ENCODE peak calls at places on chromosomes 13 and 19, in nine cellular contexts. W is fibroblast of mammary gland, Y is GM10248, U is IMR-90, T is cardiac muscle cell, Z is cardiac fibroblast, H is choroid plexus epithelial cell, G is heart right ventricle, C is spleen. S is an unnamed sample.

GRCh38 chr19:3611841-3612240 is 5.2 kb upstream of the TBXA2R start:
- DNase-seq in T (no peak), Z (no peak), C (no peak), G (peak), H (no peak), U (no peak), W (no peak), Y (no peak), S (no peak)

GRCh38 chr19:48558018-48558684 is 6.2 kb downstream of the SULT2B1 start:
- DNase-seq in G (peak), Z (peak), C (no peak), U (peak), Y (no peak), T (peak), W (peak), H (peak), S (peak)

GRCh38 chr19:48965806-48966540 is 864 bp downstream of the FTL start:
- DNase-seq in C (peak), W (peak), Y (peak), G (peak), Z (peak), H (peak), U (peak), T (peak), S (peak)

GRCh38 chr13:105665284-105665683 is 870.2 kb downstream of the EFNB2 start:
- DNase-seq in G (no peak), T (no peak), C (no peak), Y (no peak), H (peak), Z (no peak), W (no peak), U (peak), S (peak)

GRCh38 chr13:98717256-98717655 is 35.2 kb downstream of the SLC15A1 start:
- DNase-seq in W (no peak), T (peak), U (no peak), C (no peak), H (no peak), Z (peak), Y (no peak), G (no peak), S (no peak)

GRCh38 chr13:43057653-43058317 is 34.4 kb downstream of the DNAJC15 start:
- DNase-seq in Z (peak), G (no peak), C (no peak), Y (no peak), W (no peak), T (peak), H (peak), U (no peak), S (peak)

GRCh38 chr19:17001603-17002183 is 24.9 kb downstream of the CPAMD8 start:
- DNase-seq in C (peak), T (no peak), W (no peak), U (no peak), Y (no peak), Z (no peak), H (no peak), G (peak), S (no peak)

GRCh38 chr13:40109324-40109958 is 454.0 kb downstream of the COG6 start:
- DNase-seq in Y (no peak), Z (peak), G (no peak), H (peak), W (peak), T (peak), C (no peak), U (peak), S (peak)

GRCh38 chr13:110812111-110812868 is 98.8 kb downstream of the ING1 start:
- DNase-seq in W (peak), G (no peak), H (peak), Y (no peak), C (no peak), T (peak), Z (peak), U (no peak), S (peak)

GRCh38 chr13:59061621-59062020 is 1102.1 kb downstream of the DIAPH3 start:
- DNase-seq in U (no peak), G (no peak), T (no peak), H (peak), W (no peak), Z (no peak), C (no peak), Y (no peak), S (no peak)

GRCh38 chr19:40266111-40266510 is 19.0 kb downstream of the AKT2 start:
- DNase-seq in T (no peak), W (no peak), G (peak), C (no peak), H (no peak), U (no peak), Y (no peak), Z (no peak), S (no peak)

GRCh38 chr19:39599116-39599515 is 3.2 kb upstream of the LGALS13 start:
- DNase-seq in W (peak), G (peak), U (peak), C (no peak), Z (peak), Y (peak), T (peak), H (peak), S (peak)

GRCh38 chr19:11451942-11452813 is 16.7 kb downstream of the PRKCSH start:
- DNase-seq in T (peak), H (peak), Y (peak), W (no peak), U (no peak), C (no peak), Z (no peak), G (no peak), S (no peak)

GRCh38 chr19:11505504-11506100 is at the start of gene ZNF653:
- DNase-seq in W (peak), C (peak), T (peak), H (peak), U (peak), Y (peak), G (peak), Z (peak), S (peak)

GRCh38 chr19:42290523-42291436 is 11.2 kb upstream of the PRR19 start:
- DNase-seq in T (no peak), C (peak), U (no peak), Z (no peak), Y (no peak), G (no peak), W (no peak), H (no peak), S (no peak)

GRCh38 chr13:67916650-67917049 is 686.5 kb upstream of the PCDH9 start:
- DNase-seq in G (no peak), T (no peak), Z (no peak), C (no peak), H (no peak), Y (no peak), U (no peak), W (no peak), S (no peak)

GRCh38 chr13:52797176-52797575 is 51.3 kb downstream of the PCDH8 start:
- DNase-seq in U (no peak), W (no peak), H (no peak), Z (no peak), C (no peak), T (no peak), Y (no peak), G (no peak), S (no peak)

GRCh38 chr13:52798770-52799430 is 49.5 kb downstream of the PCDH8 start:
- DNase-seq in G (no peak), W (no peak), T (no peak), C (no peak), Z (no peak), H (no peak), Y (no peak), U (no peak), S (no peak)

GRCh38 chr13:52806029-52806428 is 42.4 kb downstream of the PCDH8 start:
- DNase-seq in U (no peak), H (no peak), W (no peak), C (no peak), Y (no peak), G (no peak), Z (no peak), T (no peak), S (no peak)

GRCh38 chr13:52804202-52804641 is 44.2 kb downstream of the PCDH8 start:
- DNase-seq in W (no peak), Z (no peak), G (no peak), Y (no peak), T (peak), U (no peak), C (no peak), H (peak), S (no peak)

DNA sequence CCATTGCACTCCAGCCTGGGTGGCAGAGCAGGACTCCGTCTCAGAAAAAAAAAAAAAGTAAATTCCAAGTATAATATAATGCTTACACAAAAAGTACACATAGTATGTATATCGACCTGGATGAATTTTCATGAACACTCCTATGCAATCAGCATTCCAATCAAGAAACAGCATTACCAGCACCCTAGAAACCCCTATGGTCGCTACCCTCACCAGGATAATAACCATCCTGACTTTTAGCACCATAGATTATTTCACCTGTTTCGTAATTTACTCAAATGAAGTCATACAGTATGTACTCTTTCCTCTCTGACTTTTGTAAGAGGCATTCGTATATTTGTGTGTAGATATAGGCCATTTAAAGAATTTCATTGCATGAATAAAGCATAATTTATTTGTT is 47.6 kb downstream of the PCDH8 start:
- DNase-seq in H (no peak), Y (no peak), U (no peak), C (no peak), Z (no peak), W (no peak), G (no peak), T (no peak), S (no peak)
- TF ChIP-seq CTCF in H (no peak), Y (no peak), U (no peak), C (no peak), Z (no peak), W (no peak), G (no peak), T (no peak), S (no peak)

GRCh38 chr19:19217110-19217509 is 5.4 kb downstream of the NCAN start:
- DNase-seq in H (peak), W (peak), G (no peak), Z (peak), Y (no peak), T (no peak), C (no peak), U (peak), S (no peak)
- TF ChIP-seq CTCF in H (peak), W (peak), G (no peak), Z (peak), Y (no peak), T (no peak), C (no peak), U (no peak), S (no peak)

DNA sequence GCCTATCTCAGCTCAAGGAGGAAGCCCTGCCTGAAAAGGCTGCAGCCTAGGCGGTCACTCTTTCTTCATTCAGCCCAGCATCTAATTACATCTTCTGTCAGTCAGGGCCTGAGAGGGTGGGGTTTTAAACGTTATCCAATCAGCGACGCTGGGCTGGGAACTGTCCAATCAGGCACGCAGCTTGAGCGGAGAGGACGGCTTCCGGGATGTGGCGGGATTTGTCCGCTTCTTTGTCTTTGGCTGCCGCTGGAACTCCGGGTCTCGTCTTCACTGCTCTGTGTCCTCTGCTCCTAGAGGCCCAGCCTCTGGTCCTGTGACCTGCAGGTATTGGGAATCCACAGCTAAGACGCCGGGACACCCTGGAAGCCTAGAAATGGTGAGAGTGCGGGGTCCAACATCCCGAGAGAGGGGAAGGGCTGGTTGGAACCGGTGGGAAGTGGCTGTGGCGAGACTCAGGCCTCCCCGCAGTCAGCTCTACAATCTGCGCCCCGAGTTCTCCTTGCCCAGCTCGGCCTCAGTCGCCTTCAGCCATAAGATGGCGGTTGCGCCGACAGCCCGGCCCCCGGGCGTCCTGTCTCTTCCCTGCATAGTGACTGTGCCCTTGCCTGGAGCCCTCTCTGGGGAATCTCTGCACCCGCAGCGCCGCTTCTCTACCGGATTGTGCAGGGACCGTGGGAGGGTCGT is at the start of gene ZNF738:
- DNase-seq in Y (peak), H (peak), T (peak), C (peak), U (peak), W (peak), G (peak), Z (peak), S (peak)
- TF ChIP-seq CTCF in Y (no peak), H (no peak), T (no peak), C (no peak), U (no peak), W (no peak), G (no peak), Z (no peak), S (no peak)

DNA sequence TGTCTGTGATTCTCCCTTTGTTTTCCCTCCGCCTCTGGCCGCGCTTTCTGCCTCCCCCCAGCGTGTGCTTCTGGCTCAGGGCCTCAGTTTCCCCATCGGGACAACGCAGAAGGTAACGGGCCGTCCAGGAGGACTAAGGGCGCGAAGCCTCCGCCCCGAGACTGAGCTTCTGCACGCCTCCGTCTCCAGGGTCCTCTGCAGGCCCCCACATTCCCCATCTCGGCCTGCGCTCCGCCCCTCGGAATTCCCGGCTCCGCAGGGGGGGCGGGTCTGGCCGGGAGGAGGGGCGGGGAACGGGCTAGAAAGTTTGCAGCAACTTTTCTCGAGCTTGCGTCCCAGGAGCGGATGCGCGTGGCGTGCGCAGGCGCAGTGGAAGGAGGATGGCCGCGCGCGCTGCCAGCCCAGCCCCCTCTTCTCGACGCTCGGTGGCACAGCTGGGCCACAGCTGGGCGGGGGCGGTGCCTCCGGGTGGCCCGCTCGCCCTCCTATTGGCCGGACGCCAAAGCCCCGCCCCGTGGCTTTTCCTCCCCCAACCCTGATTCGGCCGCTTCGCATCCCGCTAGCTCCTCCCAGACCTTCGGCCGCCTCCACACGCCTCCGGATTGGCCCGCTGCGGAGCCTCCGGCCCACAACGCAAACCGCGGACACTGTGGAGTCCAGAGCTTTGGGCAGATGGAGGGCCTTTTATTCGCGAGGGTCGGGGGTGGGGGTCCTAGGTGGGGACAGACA is at the start of gene SIX5:
- DNase-seq in H (peak), C (peak), Y (peak), Z (peak), T (peak), W (peak), G (peak), U (peak), S (peak)
- TF ChIP-seq CTCF in H (no peak), C (no peak), Y (no peak), Z (no peak), T (no peak), W (no peak), G (no peak), U (no peak), S (no peak)

GRCh38 chr19:34590228-34590627 is 86.7 kb downstream of the SCGB2B2 start:
- DNase-seq in W (no peak), Y (no peak), C (no peak), Z (no peak), G (no peak), T (no peak), H (no peak), U (no peak), S (no peak)
- TF ChIP-seq CTCF in W (no peak), Y (no peak), C (no peak), Z (no peak), G (no peak), T (no peak), H (no peak), U (no peak), S (no peak)

DNA sequence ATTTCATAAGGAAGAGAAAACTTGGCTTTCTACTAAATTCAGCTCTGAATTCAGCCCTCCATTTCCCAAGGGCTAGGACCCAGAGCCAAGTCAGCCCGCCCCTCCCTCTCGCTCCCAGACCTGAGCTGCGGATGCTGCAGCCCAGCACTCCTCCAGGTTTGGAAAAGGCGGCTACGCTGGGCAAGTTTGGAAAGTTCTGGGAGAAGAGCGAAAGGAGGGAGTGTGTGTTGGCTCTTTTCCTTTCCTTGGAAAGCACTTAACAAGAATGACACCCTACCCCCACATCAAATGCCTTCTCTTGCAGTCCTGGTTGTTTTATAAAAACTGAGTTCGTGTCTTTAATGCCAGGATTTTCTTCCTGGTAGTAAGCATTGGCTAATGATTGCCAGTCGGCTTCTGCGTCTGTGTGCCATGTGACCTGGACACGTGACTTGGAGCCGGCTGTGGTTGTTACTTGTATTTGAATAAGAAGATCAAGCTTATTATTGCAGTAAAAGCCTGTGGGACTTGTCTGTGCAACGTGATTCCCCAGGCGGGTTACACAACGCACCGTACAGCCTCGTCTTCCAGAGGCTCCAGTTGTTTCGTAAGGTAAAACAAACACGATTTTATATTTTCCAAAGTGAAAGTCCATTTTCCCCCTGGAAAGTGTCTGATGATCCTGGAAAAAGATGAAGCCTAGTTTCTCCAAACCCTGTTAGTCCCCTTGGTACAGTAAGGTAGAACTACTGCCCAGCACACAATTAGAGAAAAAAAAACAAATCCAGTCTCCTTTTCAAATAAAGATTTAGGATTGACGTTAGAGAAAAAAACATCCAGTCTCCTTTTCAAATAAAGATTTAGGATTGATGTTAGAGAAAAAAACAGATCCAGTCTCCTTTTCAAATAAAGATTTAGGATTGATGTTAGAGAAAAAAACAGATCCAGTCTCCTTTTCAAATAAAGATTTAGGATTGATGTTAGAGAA is 26.8 kb upstream of the UBE2L5 start:
- DNase-seq in G (peak), T (peak), W (peak), Z (peak), H (peak), Y (peak), C (peak), U (peak), S (peak)
- TF ChIP-seq CTCF in G (no peak), T (no peak), W (no peak), Z (no peak), H (no peak), Y (no peak), C (no peak), U (no peak), S (no peak)

DNA sequence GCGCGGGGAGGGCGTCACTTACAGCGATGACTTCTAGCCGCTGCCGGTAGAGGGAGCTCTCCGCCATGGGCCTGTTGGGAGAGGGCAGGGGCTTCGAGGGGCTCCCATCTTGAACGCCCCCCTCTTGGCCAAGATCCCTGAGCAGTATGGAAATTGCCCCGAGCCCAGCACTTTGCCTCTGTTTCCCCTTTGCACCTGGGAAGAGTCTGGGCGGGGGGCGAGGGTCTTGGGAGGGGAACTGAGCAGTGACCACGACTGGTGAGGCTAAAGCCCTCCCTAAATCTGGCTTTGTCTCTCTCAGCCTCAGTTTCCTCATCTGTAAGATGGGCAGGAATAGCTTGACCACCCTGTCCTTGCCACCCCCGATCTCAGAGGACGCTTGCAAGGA is 2.8 kb downstream of the PALM3 start:
- DNase-seq in C (no peak), G (no peak), H (no peak), Z (no peak), T (peak), W (no peak), U (no peak), Y (peak), S (no peak)
- TF ChIP-seq CTCF in C (peak), G (peak), H (peak), Z (peak), T (peak), W (peak), U (peak), Y (peak), S (peak)